ENCODE peak calls at places on chromosomes 12 and 14, in nine cellular contexts. X is AG04450; P is heart right ventricle; B is cardiac muscle cell; J is transverse colon; S is CD4-positive, alpha-beta T cell; W is uterus; V is esophagus squamous epithelium; E is IMR-90. U is an unnamed sample. For H3K9me3, the result is how much of the 10 kb centered on the place peaks cover.

GRCh38 chr12:130954544-130954831 is 781 bp downstream of the ADGRD1 start:
- DNase-seq in X (no peak), P (no peak), B (no peak), J (no peak), S (no peak), W (no peak), V (no peak), E (no peak), U (no peak)

GRCh38 chr14:22597771-22598098 is 365 bp upstream of the ABHD4 start:
- DNase-seq in X (no peak), P (no peak), B (peak), J (no peak), S (no peak), W (no peak), V (no peak), E (no peak), U (no peak)

GRCh38 chr12:1830981-1831930 is 10.9 kb downstream of the LRTM2 start:
- DNase-seq in X (peak), P (peak), B (peak), J (peak), S (no peak), W (peak), V (no peak), E (peak), U (no peak)

GRCh38 chr12:68349921-68350606 is 17.9 kb upstream of the MDM1 start:
- DNase-seq in X (no peak), P (no peak), B (no peak), J (no peak), S (no peak), W (no peak), V (no peak), E (no peak), U (no peak)

GRCh38 chr12:80567391-80567790 is 123.4 kb downstream of the PTPRQ start:
- DNase-seq in X (no peak), P (no peak), B (no peak), J (no peak), S (no peak), W (no peak), V (no peak), E (peak), U (no peak)

GRCh38 chr14:90831821-90832220 is 15.6 kb upstream of the TTC7B start:
- DNase-seq in X (no peak), P (no peak), B (no peak), J (no peak), S (no peak), W (no peak), V (no peak), E (no peak), U (no peak)

GRCh38 chr12:6538420-6539275 is 4.3 kb downstream of the GAPDH start:
- DNase-seq in X (no peak), P (no peak), B (no peak), J (no peak), S (no peak), W (no peak), V (no peak), E (peak), U (peak)

GRCh38 chr14:94805726-94806288 is 35.9 kb upstream of the GSC start:
- DNase-seq in X (no peak), P (no peak), B (no peak), J (peak), S (no peak), W (peak), V (no peak), E (no peak), U (no peak)

GRCh38 chr14:101824339-101824727 is 62.8 kb downstream of the PPP2R5C start:
- DNase-seq in X (no peak), P (no peak), B (no peak), J (no peak), S (no peak), W (no peak), V (no peak), E (no peak), U (no peak)

GRCh38 chr14:59155886-59156285 is 32.6 kb upstream of the DAAM1 start:
- DNase-seq in X (no peak), P (no peak), B (peak), J (no peak), S (no peak), W (no peak), V (no peak), E (peak), U (no peak)

GRCh38 chr12:46212108-46212982 is 56.5 kb downstream of the SLC38A1 start:
- DNase-seq in X (no peak), P (no peak), B (no peak), J (no peak), S (no peak), W (no peak), V (no peak), E (no peak), U (no peak)

GRCh38 chr12:93351726-93352125 is 26.0 kb upstream of the NUDT4 start:
- DNase-seq in X (no peak), P (no peak), B (no peak), J (no peak), S (no peak), W (no peak), V (no peak), E (no peak), U (no peak)

GRCh38 chr12:22626429-22626828 is 1.5 kb downstream of the ETNK1 start:
- DNase-seq in X (no peak), P (no peak), B (no peak), J (no peak), S (no peak), W (no peak), V (no peak), E (peak), U (no peak)

GRCh38 chr14:74848768-74849167 is 27.2 kb downstream of the PROX2 start:
- DNase-seq in X (no peak), P (no peak), B (no peak), J (no peak), S (no peak), W (no peak), V (no peak), E (no peak), U (no peak)

GRCh38 chr12:106205208-106206069 is 42.4 kb downstream of the CKAP4 start:
- DNase-seq in X (no peak), P (peak), B (no peak), J (no peak), S (no peak), W (no peak), V (no peak), E (no peak), U (peak)

GRCh38 chr12:71397433-71397954 is 42.1 kb upstream of the LGR5 start:
- DNase-seq in X (no peak), P (no peak), B (no peak), J (no peak), S (no peak), W (no peak), V (no peak), E (no peak), U (no peak)

GRCh38 chr14:87896393-87897380 is 96.3 kb downstream of the GALC start:
- DNase-seq in X (peak), P (no peak), B (peak), J (no peak), S (no peak), W (no peak), V (no peak), E (peak), U (no peak)

GRCh38 chr14:103508930-103509329 is 13.7 kb downstream of the CKB start:
- DNase-seq in X (no peak), P (no peak), B (no peak), J (no peak), S (no peak), W (no peak), V (no peak), E (no peak), U (no peak)

GRCh38 chr12:50842637-50843493 is at the start of gene TMPRSS12:
- DNase-seq in X (no peak), P (peak), B (no peak), J (no peak), S (no peak), W (no peak), V (no peak), E (no peak), U (no peak)

GRCh38 chr12:108856428-108857157 is 790 bp downstream of the SSH1 start:
- DNase-seq in X (no peak), P (peak), B (peak), J (peak), S (peak), W (peak), V (no peak), E (peak), U (peak)

GRCh38 chr14:96303981-96304380 is 48.0 kb downstream of the BDKRB1 start:
- DNase-seq in X (no peak), P (no peak), B (no peak), J (no peak), S (no peak), W (no peak), V (no peak), E (no peak), U (no peak)

GRCh38 chr12:27015730-27016076 is 1.5 kb upstream of the TM7SF3 start:
- DNase-seq in X (no peak), P (no peak), B (peak), J (no peak), S (no peak), W (no peak), V (no peak), E (peak), U (no peak)

GRCh38 chr14:44316647-44317432 is 190.2 kb downstream of the FSCB start:
- DNase-seq in X (peak), P (no peak), B (no peak), J (peak), S (no peak), W (no peak), V (no peak), E (peak), U (no peak)

GRCh38 chr14:82224610-82225009 is 691.0 kb upstream of the SEL1L start:
- DNase-seq in X (no peak), P (no peak), B (peak), J (no peak), S (no peak), W (no peak), V (no peak), E (no peak), U (no peak)

GRCh38 chr14:83300454-83301064 is 1766.9 kb upstream of the SEL1L start:
- DNase-seq in X (no peak), P (no peak), B (peak), J (no peak), S (no peak), W (no peak), V (no peak), E (peak), U (no peak)

GRCh38 chr12:94971923-94972322 is 31.6 kb downstream of the NDUFA12 start:
- DNase-seq in X (no peak), P (no peak), B (no peak), J (no peak), S (no peak), W (no peak), V (no peak), E (no peak), U (no peak)
- TF ChIP-seq CTCF in X (no peak), P (no peak), B (no peak), J (no peak), S (no peak), W (no peak), V (no peak), E (no peak), U (no peak)

GRCh38 chr12:48602192-48602989 is 32.5 kb upstream of the LALBA start:
- DNase-seq in X (no peak), P (no peak), B (no peak), J (no peak), S (no peak), W (no peak), V (no peak), E (no peak), U (no peak)

GRCh38 chr12:48601013-48601756 is 31.3 kb upstream of the LALBA start:
- DNase-seq in X (no peak), P (no peak), B (no peak), J (no peak), S (no peak), W (no peak), V (no peak), E (peak), U (no peak)
- H3K9me3 ChIP-seq in X (under half), P (under half), B (under half), J (under half), S (under half), W (under half), V (under half), E (under half), U (under half)

GRCh38 chr12:48819986-48820385 is 1.7 kb downstream of the CACNB3 start:
- DNase-seq in X (no peak), P (no peak), B (no peak), J (no peak), S (no peak), W (no peak), V (no peak), E (no peak), U (no peak)

GRCh38 chr12:48816148-48816854 is 2.0 kb upstream of the CACNB3 start:
- DNase-seq in X (no peak), P (no peak), B (no peak), J (peak), S (no peak), W (no peak), V (no peak), E (no peak), U (no peak)

GRCh38 chr12:48817957-48818830 is at the start of gene CACNB3:
- DNase-seq in X (no peak), P (peak), B (peak), J (peak), S (peak), W (peak), V (no peak), E (peak), U (peak)

GRCh38 chr12:48820406-48820805 is 2.1 kb downstream of the CACNB3 start:
- DNase-seq in X (no peak), P (no peak), B (no peak), J (no peak), S (no peak), W (no peak), V (no peak), E (no peak), U (no peak)

DNA sequence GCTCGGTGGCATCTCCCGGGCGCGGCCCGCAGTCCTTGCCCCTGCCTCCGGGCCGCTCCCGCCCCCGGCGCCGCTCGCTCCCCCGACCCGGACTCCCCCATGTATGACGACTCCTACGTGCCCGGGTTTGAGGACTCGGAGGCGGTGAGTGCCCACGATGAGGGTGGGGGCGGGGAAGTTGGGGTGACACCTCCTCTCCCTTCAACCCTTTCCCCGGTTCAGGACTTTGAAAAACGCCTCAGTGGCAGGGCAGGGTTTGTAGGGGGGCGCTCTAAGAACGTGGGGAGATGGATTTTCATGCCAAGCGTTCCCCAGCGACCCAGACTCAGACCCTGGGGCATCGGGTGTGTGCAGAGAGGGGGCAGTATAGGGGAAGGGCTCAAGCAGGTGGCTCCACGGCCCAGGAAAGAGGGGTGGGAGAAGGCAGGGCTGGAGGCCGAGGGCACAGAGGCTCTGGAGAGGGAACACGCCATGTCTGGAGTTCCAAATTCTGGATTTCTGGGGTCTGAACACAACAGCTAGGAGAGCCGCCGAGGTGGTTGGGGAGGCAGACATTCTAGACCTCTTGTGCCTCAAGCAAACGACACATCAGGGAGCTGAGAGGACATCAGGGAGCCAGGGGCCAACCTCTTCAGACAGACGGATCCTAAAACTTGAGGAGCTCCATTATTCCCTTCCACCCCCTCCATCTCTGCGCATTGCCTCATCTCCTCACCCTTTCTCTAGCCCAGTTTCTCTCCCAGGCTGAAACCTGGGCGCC is 715 bp downstream of the CACNB3 start:
- DNase-seq in X (no peak), P (no peak), B (peak), J (peak), S (peak), W (peak), V (no peak), E (no peak), U (no peak)
- TF ChIP-seq CTCF in X (no peak), P (peak), B (peak), J (no peak), S (peak), W (no peak), V (no peak), E (peak), U (peak)

GRCh38 chr12:34395056-34396005 is 373.0 kb downstream of the ALG10 start:
- DNase-seq in X (no peak), P (peak), B (no peak), J (peak), S (no peak), W (peak), V (no peak), E (no peak), U (peak)

GRCh38 chr12:34393086-34393820 is 371.0 kb downstream of the ALG10 start:
- DNase-seq in X (no peak), P (peak), B (no peak), J (no peak), S (no peak), W (peak), V (no peak), E (no peak), U (peak)

GRCh38 chr12:34392741-34393085 is 370.4 kb downstream of the ALG10 start:
- DNase-seq in X (no peak), P (no peak), B (no peak), J (no peak), S (no peak), W (no peak), V (no peak), E (no peak), U (peak)

GRCh38 chr12:34394211-34395055 is 372.1 kb downstream of the ALG10 start:
- DNase-seq in X (no peak), P (no peak), B (no peak), J (peak), S (no peak), W (peak), V (no peak), E (no peak), U (peak)

DNA sequence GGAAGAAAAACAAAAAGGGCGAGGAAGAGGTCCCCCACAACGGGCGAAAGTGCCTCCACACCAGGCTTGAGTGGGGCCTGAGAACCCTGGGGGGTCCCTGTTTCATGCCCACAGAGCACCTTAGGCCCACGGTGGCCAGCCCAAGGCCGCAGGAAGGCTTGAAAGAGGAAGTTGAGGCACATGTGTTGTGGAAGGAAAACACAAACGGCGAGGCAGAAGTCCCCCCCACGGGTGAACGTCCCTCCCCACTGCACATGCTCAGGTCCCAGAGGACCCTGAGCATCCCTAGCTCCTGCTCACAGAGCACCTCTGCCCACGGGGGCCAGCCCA is 371.5 kb downstream of the ALG10 start:
- DNase-seq in X (no peak), P (no peak), B (no peak), J (peak), S (no peak), W (no peak), V (no peak), E (no peak), U (peak)
- H3K9me3 ChIP-seq in X (half or more), P (under half), B (under half), J (under half), S (under half), W (under half), V (half or more), E (half or more), U (under half)

GRCh38 chr14:99559286-99559990 is 44.6 kb downstream of the CCDC85C start:
- DNase-seq in X (no peak), P (no peak), B (no peak), J (no peak), S (no peak), W (no peak), V (no peak), E (no peak), U (no peak)
- TF ChIP-seq CTCF in X (no peak), P (no peak), B (no peak), J (no peak), S (no peak), W (no peak), V (no peak), E (no peak), U (no peak)